ENCODE peak calls at places on chromosomes 3 and 15, in four cellular contexts. P is LHCN-M2, N is head of caudate nucleus, Q is amygdala. E is an unnamed sample.

GRCh38 chr3:124599779-124600693 is 130.2 kb upstream of the UMPS start:
- DNase-seq in P (peak), N (no peak), Q (no peak), E (no peak)

GRCh38 chr15:101198820-101199219 is 53.0 kb downstream of the CHSY1 start:
- DNase-seq in P (peak), N (no peak), Q (no peak), E (no peak)

GRCh38 chr3:187287231-187287630 is 4.3 kb downstream of the MASP1 start:
- DNase-seq in P (no peak), N (no peak), Q (no peak), E (no peak)

GRCh38 chr15:101054116-101054515 is 135.0 kb downstream of the LRRK1 start:
- DNase-seq in P (no peak), N (no peak), Q (no peak), E (peak)

GRCh38 chr15:86915811-86916331 is 836.2 kb downstream of the AGBL1 start:
- DNase-seq in P (peak), N (peak), Q (peak), E (no peak)

GRCh38 chr15:33738941-33739664 is 229.2 kb upstream of the CHRM5 start:
- DNase-seq in P (no peak), N (no peak), Q (no peak), E (no peak)

GRCh38 chr15:40052604-40053003 is 13.6 kb upstream of the SRP14 start:
- DNase-seq in P (no peak), N (peak), Q (no peak), E (no peak)

GRCh38 chr3:99505646-99506269 is 132.6 kb upstream of the COL8A1 start:
- DNase-seq in P (peak), N (no peak), Q (no peak), E (no peak)

GRCh38 chr15:42091753-42092665 is 2.4 kb downstream of the PLA2G4D start:
- DNase-seq in P (no peak), N (no peak), Q (no peak), E (no peak)

GRCh38 chr15:50880651-50881114 is 27.8 kb upstream of the AP4E1 start:
- DNase-seq in P (peak), N (no peak), Q (no peak), E (no peak)

GRCh38 chr3:25664066-25664809 is 469 bp downstream of the TOP2B start:
- DNase-seq in P (no peak), N (peak), Q (peak), E (peak)

GRCh38 chr3:94440767-94441493 is 378.1 kb downstream of the NSUN3 start:
- DNase-seq in P (peak), N (no peak), Q (no peak), E (no peak)

GRCh38 chr15:53586815-53587214 is 172.6 kb downstream of the WDR72 start:
- DNase-seq in P (no peak), N (peak), Q (peak), E (no peak)

GRCh38 chr3:39277893-39278615 is 1.8 kb downstream of the CX3CR1 start:
- DNase-seq in P (no peak), N (no peak), Q (no peak), E (no peak)

GRCh38 chr3:195080571-195081141 is 190.3 kb downstream of the XXYLT1 start:
- DNase-seq in P (no peak), N (no peak), Q (no peak), E (no peak)

GRCh38 chr15:63872759-63873510 is 39.2 kb upstream of the HERC1 start:
- DNase-seq in P (no peak), N (no peak), Q (no peak), E (no peak)

GRCh38 chr3:151817473-151817872 is 3.6 kb downstream of the AADAC start:
- DNase-seq in P (no peak), N (no peak), Q (no peak), E (no peak)

E was measured in left lobe of liver.